ENCODE peak calls at places on chromosomes 3 and 15, in five cellular contexts. One of them, this sample, is unnamed.

GRCh38 chr3:184417619-184418327 is 37.9 kb downstream of the CHRD start:
- DNase-seq in activated CD8-positive, alpha-beta T cell treated with anti-CD3 and anti-CD28 coated beads for 36 hours: peak
- DNase-seq in Calu3: peak
- DNase-seq in osteoblast: no peak
- DNase-seq in GM23338: peak
- DNase-seq in this sample: peak

GRCh38 chr3:147298511-147298982 is 107.8 kb downstream of the ZIC4 start:
- DNase-seq in activated CD8-positive, alpha-beta T cell treated with anti-CD3 and anti-CD28 coated beads for 36 hours: no peak
- DNase-seq in Calu3: peak
- DNase-seq in osteoblast: peak
- DNase-seq in GM23338: peak
- DNase-seq in this sample: no peak

GRCh38 chr3:126064627-126065258 is 19.2 kb downstream of the SLC41A3 start:
- DNase-seq in activated CD8-positive, alpha-beta T cell treated with anti-CD3 and anti-CD28 coated beads for 36 hours: no peak
- DNase-seq in Calu3: peak
- DNase-seq in osteoblast: no peak
- DNase-seq in GM23338: no peak
- DNase-seq in this sample: no peak

GRCh38 chr3:196287066-196287404 is 491 bp downstream of the PCYT1A start:
- DNase-seq in activated CD8-positive, alpha-beta T cell treated with anti-CD3 and anti-CD28 coated beads for 36 hours: peak
- DNase-seq in Calu3: no peak
- DNase-seq in osteoblast: no peak
- DNase-seq in GM23338: peak
- DNase-seq in this sample: no peak

GRCh38 chr3:38226273-38226672 is 39.3 kb upstream of the SLC22A13 start:
- DNase-seq in activated CD8-positive, alpha-beta T cell treated with anti-CD3 and anti-CD28 coated beads for 36 hours: no peak
- DNase-seq in Calu3: no peak
- DNase-seq in osteoblast: no peak
- DNase-seq in GM23338: no peak
- DNase-seq in this sample: no peak

GRCh38 chr3:57556459-57557087 is 499 bp downstream of the PDE12 start:
- DNase-seq in activated CD8-positive, alpha-beta T cell treated with anti-CD3 and anti-CD28 coated beads for 36 hours: peak
- DNase-seq in Calu3: peak
- DNase-seq in osteoblast: peak
- DNase-seq in GM23338: no peak
- DNase-seq in this sample: peak

GRCh38 chr15:62809106-62809967 is 233.2 kb upstream of the TPM1 start:
- DNase-seq in activated CD8-positive, alpha-beta T cell treated with anti-CD3 and anti-CD28 coated beads for 36 hours: no peak
- DNase-seq in Calu3: no peak
- DNase-seq in osteoblast: no peak
- DNase-seq in GM23338: no peak
- DNase-seq in this sample: no peak

GRCh38 chr15:82133251-82133650 is 87.4 kb upstream of the MEX3B start:
- DNase-seq in activated CD8-positive, alpha-beta T cell treated with anti-CD3 and anti-CD28 coated beads for 36 hours: no peak
- DNase-seq in Calu3: no peak
- DNase-seq in osteoblast: no peak
- DNase-seq in GM23338: no peak
- DNase-seq in this sample: no peak

GRCh38 chr3:112018712-112019111 is 15.8 kb upstream of the TMPRSS7 start:
- DNase-seq in activated CD8-positive, alpha-beta T cell treated with anti-CD3 and anti-CD28 coated beads for 36 hours: no peak
- DNase-seq in Calu3: no peak
- DNase-seq in osteoblast: no peak
- DNase-seq in GM23338: no peak
- DNase-seq in this sample: no peak

GRCh38 chr3:61065451-61066011 is 185.7 kb downstream of the FHIT start:
- DNase-seq in activated CD8-positive, alpha-beta T cell treated with anti-CD3 and anti-CD28 coated beads for 36 hours: no peak
- DNase-seq in Calu3: no peak
- DNase-seq in osteoblast: no peak
- DNase-seq in GM23338: no peak
- DNase-seq in this sample: no peak

GRCh38 chr3:11624161-11624560 is 19.6 kb downstream of the VGLL4 start:
- DNase-seq in activated CD8-positive, alpha-beta T cell treated with anti-CD3 and anti-CD28 coated beads for 36 hours: peak
- DNase-seq in Calu3: no peak
- DNase-seq in osteoblast: peak
- DNase-seq in GM23338: no peak
- DNase-seq in this sample: peak

GRCh38 chr3:177179281-177180067 is 17.8 kb downstream of the TBL1XR1 start:
- DNase-seq in activated CD8-positive, alpha-beta T cell treated with anti-CD3 and anti-CD28 coated beads for 36 hours: no peak
- DNase-seq in Calu3: no peak
- DNase-seq in osteoblast: no peak
- DNase-seq in GM23338: no peak
- DNase-seq in this sample: no peak

GRCh38 chr3:5186854-5187151 is 704 bp upstream of the EDEM1 start:
- DNase-seq in activated CD8-positive, alpha-beta T cell treated with anti-CD3 and anti-CD28 coated beads for 36 hours: no peak
- DNase-seq in Calu3: no peak
- DNase-seq in osteoblast: no peak
- DNase-seq in GM23338: peak
- DNase-seq in this sample: no peak

GRCh38 chr3:143775401-143775970 is 72.8 kb downstream of the SLC9A9 start:
- DNase-seq in activated CD8-positive, alpha-beta T cell treated with anti-CD3 and anti-CD28 coated beads for 36 hours: peak
- DNase-seq in Calu3: no peak
- DNase-seq in osteoblast: no peak
- DNase-seq in GM23338: peak
- DNase-seq in this sample: peak

GRCh38 chr3:14561051-14561634 is 21.0 kb upstream of the GRIP2 start:
- DNase-seq in activated CD8-positive, alpha-beta T cell treated with anti-CD3 and anti-CD28 coated beads for 36 hours: no peak
- DNase-seq in Calu3: no peak
- DNase-seq in osteoblast: peak
- DNase-seq in GM23338: no peak
- DNase-seq in this sample: no peak

GRCh38 chr15:98501632-98502031 is 146.7 kb upstream of the IGF1R start:
- DNase-seq in activated CD8-positive, alpha-beta T cell treated with anti-CD3 and anti-CD28 coated beads for 36 hours: no peak
- DNase-seq in Calu3: no peak
- DNase-seq in osteoblast: no peak
- DNase-seq in GM23338: no peak
- DNase-seq in this sample: no peak

GRCh38 chr3:116064646-116065045 is 380.6 kb downstream of the LSAMP start:
- DNase-seq in activated CD8-positive, alpha-beta T cell treated with anti-CD3 and anti-CD28 coated beads for 36 hours: no peak
- DNase-seq in Calu3: no peak
- DNase-seq in osteoblast: no peak
- DNase-seq in GM23338: no peak
- DNase-seq in this sample: no peak

DNA sequence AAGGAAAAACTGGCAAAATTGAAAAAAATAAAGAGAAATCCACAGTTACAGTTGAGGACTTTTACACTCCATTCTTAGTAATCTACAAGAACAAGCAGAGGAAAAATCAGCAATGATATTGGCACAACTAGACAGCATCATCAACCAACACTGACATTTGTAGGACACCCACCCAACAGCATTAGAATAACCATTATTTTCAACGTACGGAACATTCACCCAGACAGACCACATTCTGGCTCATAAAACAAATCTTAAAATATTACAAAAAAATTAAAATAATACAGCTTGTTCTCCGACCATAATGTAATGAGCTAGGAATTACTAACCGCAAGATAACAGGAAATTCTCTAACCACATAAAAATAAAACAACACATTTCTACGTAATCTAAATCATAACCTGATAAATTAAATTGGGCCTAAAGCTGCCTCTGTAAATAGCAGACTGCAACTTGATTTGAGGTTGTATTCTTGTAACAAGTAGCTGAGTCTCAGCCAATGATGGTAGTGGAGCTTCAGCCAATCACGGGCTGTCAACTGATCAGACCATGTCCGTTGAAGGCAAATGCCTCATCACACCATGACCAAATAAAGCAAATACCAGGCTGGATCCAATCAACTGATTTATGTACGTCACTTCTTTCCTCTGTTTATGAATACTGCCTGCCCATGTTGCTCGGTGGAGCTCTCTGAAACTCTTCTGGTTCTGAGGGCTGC is 9.2 kb downstream of the PLSCR4 start:
- DNase-seq in activated CD8-positive, alpha-beta T cell treated with anti-CD3 and anti-CD28 coated beads for 36 hours: no peak
- DNase-seq in Calu3: no peak
- DNase-seq in osteoblast: no peak
- DNase-seq in GM23338: no peak
- DNase-seq in this sample: no peak
- TF ChIP-seq CTCF in activated CD8-positive, alpha-beta T cell treated with anti-CD3 and anti-CD28 coated beads for 36 hours: no peak
- TF ChIP-seq CTCF in Calu3: no peak
- TF ChIP-seq CTCF in osteoblast: no peak
- TF ChIP-seq CTCF in GM23338: no peak
- TF ChIP-seq CTCF in this sample: no peak

GRCh38 chr15:88012711-88013110 is 243.8 kb downstream of the NTRK3 start:
- DNase-seq in activated CD8-positive, alpha-beta T cell treated with anti-CD3 and anti-CD28 coated beads for 36 hours: no peak
- DNase-seq in Calu3: no peak
- DNase-seq in osteoblast: no peak
- DNase-seq in GM23338: no peak
- DNase-seq in this sample: no peak
- TF ChIP-seq CTCF in activated CD8-positive, alpha-beta T cell treated with anti-CD3 and anti-CD28 coated beads for 36 hours: no peak
- TF ChIP-seq CTCF in Calu3: no peak
- TF ChIP-seq CTCF in osteoblast: no peak
- TF ChIP-seq CTCF in GM23338: no peak
- TF ChIP-seq CTCF in this sample: no peak

GRCh38 chr15:75306188-75306587 is 23.6 kb downstream of the GOLGA6D start:
- DNase-seq in activated CD8-positive, alpha-beta T cell treated with anti-CD3 and anti-CD28 coated beads for 36 hours: no peak
- DNase-seq in Calu3: no peak
- DNase-seq in osteoblast: no peak
- DNase-seq in GM23338: no peak
- DNase-seq in this sample: no peak

GRCh38 chr15:75309711-75310110 is 26.2 kb upstream of the COMMD4 start:
- DNase-seq in activated CD8-positive, alpha-beta T cell treated with anti-CD3 and anti-CD28 coated beads for 36 hours: no peak
- DNase-seq in Calu3: no peak
- DNase-seq in osteoblast: no peak
- DNase-seq in GM23338: no peak
- DNase-seq in this sample: no peak

GRCh38 chr15:75313116-75313845 is 22.6 kb upstream of the COMMD4 start:
- DNase-seq in activated CD8-positive, alpha-beta T cell treated with anti-CD3 and anti-CD28 coated beads for 36 hours: no peak
- DNase-seq in Calu3: no peak
- DNase-seq in osteoblast: no peak
- DNase-seq in GM23338: no peak
- DNase-seq in this sample: no peak

GRCh38 chr15:75302318-75302717 is 19.7 kb downstream of the GOLGA6D start:
- DNase-seq in activated CD8-positive, alpha-beta T cell treated with anti-CD3 and anti-CD28 coated beads for 36 hours: no peak
- DNase-seq in Calu3: no peak
- DNase-seq in osteoblast: no peak
- DNase-seq in GM23338: no peak
- DNase-seq in this sample: no peak

DNA sequence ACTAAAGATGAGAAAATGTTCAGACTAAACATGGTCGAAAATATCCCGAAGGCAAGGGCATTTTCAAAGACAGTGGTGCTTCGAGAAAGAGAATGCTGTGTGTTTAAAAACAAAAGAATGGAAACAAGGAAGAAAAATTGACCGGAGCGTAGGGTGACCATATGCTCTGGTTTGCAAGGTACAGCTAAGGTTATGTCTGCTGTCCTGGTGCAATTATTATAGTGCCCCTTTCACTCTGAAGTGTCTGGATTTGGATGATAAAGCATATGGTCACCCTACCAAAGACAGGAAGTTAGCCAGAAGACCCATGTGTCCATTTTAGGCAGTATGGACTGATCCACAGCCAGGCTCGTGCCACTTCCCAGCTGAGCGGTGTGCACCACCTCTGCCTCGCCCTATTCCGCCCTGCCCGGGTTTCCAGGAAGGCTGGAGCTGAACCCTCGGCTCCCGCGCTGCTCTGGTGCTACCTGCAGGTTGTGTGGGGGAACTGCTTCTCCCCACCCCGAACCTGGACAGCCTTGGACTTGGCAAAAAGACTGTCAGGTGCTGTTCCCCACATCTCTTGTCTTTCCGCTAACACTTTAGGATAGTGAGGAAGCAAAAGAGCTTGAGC is 25.2 kb downstream of the GOLGA6D start:
- DNase-seq in activated CD8-positive, alpha-beta T cell treated with anti-CD3 and anti-CD28 coated beads for 36 hours: peak
- DNase-seq in Calu3: peak
- DNase-seq in osteoblast: peak
- DNase-seq in GM23338: peak
- DNase-seq in this sample: peak
- TF ChIP-seq CTCF in activated CD8-positive, alpha-beta T cell treated with anti-CD3 and anti-CD28 coated beads for 36 hours: peak
- TF ChIP-seq CTCF in Calu3: peak
- TF ChIP-seq CTCF in osteoblast: peak
- TF ChIP-seq CTCF in GM23338: peak
- TF ChIP-seq CTCF in this sample: peak

GRCh38 chr3:72890166-72890925 is 2.5 kb downstream of the GXYLT2 start:
- DNase-seq in activated CD8-positive, alpha-beta T cell treated with anti-CD3 and anti-CD28 coated beads for 36 hours: no peak
- DNase-seq in Calu3: no peak
- DNase-seq in osteoblast: no peak
- DNase-seq in GM23338: no peak
- DNase-seq in this sample: no peak

GRCh38 chr3:72892081-72892763 is 4.4 kb downstream of the GXYLT2 start:
- DNase-seq in activated CD8-positive, alpha-beta T cell treated with anti-CD3 and anti-CD28 coated beads for 36 hours: no peak
- DNase-seq in Calu3: no peak
- DNase-seq in osteoblast: peak
- DNase-seq in GM23338: no peak
- DNase-seq in this sample: no peak

GRCh38 chr3:72889310-72890165 is 1.7 kb downstream of the GXYLT2 start:
- DNase-seq in activated CD8-positive, alpha-beta T cell treated with anti-CD3 and anti-CD28 coated beads for 36 hours: no peak
- DNase-seq in Calu3: no peak
- DNase-seq in osteoblast: no peak
- DNase-seq in GM23338: no peak
- DNase-seq in this sample: no peak

GRCh38 chr3:72892870-72893269 is 5.0 kb downstream of the GXYLT2 start:
- DNase-seq in activated CD8-positive, alpha-beta T cell treated with anti-CD3 and anti-CD28 coated beads for 36 hours: peak
- DNase-seq in Calu3: no peak
- DNase-seq in osteoblast: no peak
- DNase-seq in GM23338: peak
- DNase-seq in this sample: no peak

DNA sequence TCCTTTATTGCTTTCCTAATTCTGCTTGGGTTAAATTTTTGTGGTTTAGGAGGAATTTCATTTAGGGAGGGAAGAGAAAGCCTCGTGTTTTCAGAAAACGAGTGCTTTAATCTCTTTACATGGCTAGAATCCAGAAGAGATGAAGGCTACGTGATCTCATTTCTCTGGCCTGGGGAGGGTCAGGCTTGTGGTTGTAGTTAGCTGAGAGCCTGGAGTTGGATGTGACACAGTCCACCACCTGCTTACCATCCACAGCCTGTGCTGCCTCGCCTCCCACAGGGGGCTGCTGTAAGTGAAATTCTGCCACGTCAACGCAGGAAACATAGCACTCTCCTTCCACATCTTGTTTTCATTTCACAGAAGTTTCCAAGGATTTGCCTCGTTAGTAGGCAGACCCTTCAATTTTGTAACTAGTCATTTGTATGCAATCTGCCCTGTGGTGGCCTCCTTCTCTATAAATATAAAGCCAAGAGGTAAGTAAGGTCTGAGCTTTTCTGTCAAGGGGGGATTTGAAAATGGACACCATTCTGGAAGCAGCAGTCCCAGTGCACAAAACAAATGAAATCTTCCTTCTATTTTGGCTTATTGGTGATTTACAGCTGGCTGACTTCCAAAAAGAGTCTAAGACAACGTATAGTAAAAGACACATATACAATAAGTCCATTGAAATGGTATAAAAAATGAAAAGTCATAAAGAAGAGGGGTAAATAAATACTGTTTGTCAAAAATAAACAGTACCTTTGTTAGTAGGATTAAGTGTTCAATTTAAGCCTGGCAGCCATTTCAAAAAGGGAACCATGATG is 3.4 kb downstream of the GXYLT2 start:
- DNase-seq in activated CD8-positive, alpha-beta T cell treated with anti-CD3 and anti-CD28 coated beads for 36 hours: no peak
- DNase-seq in Calu3: no peak
- DNase-seq in osteoblast: peak
- DNase-seq in GM23338: no peak
- DNase-seq in this sample: no peak
- TF ChIP-seq CTCF in activated CD8-positive, alpha-beta T cell treated with anti-CD3 and anti-CD28 coated beads for 36 hours: no peak
- TF ChIP-seq CTCF in Calu3: no peak
- TF ChIP-seq CTCF in osteoblast: no peak
- TF ChIP-seq CTCF in GM23338: no peak
- TF ChIP-seq CTCF in this sample: no peak